ENCODE peak calls at places on chromosome 7, in eight cellular contexts. One of them, this sample, is unnamed.

GRCh38 chr7:155357573-155358041 is 59.9 kb downstream of the INSIG1 start:
- DNase-seq in activated B cell treated with CpG ODN at 0.5 μM for 24 hours: no peak
- DNase-seq in OCI-LY7: no peak
- DNase-seq in cardiac fibroblast: peak; percentile 62
- DNase-seq in H9: no peak
- DNase-seq in AG04450: no peak
- DNase-seq in A549: no peak
- DNase-seq in GM06990: no peak
- DNase-seq in this sample: no peak

GRCh38 chr7:25575634-25576033 is 347.3 kb upstream of the NPVF start:
- DNase-seq in activated B cell treated with CpG ODN at 0.5 μM for 24 hours: no peak
- DNase-seq in OCI-LY7: no peak
- DNase-seq in cardiac fibroblast: no peak
- DNase-seq in H9: no peak
- DNase-seq in AG04450: no peak
- DNase-seq in A549: no peak
- DNase-seq in GM06990: no peak
- DNase-seq in this sample: no peak

GRCh38 chr7:117247809-117248208 is 75.0 kb downstream of the WNT2 start:
- DNase-seq in activated B cell treated with CpG ODN at 0.5 μM for 24 hours: no peak
- DNase-seq in OCI-LY7: no peak
- DNase-seq in cardiac fibroblast: no peak
- DNase-seq in H9: no peak
- DNase-seq in AG04450: no peak
- DNase-seq in A549: no peak
- DNase-seq in GM06990: no peak
- DNase-seq in this sample: no peak

GRCh38 chr7:33509251-33509650 is 379.9 kb downstream of the BBS9 start:
- DNase-seq in activated B cell treated with CpG ODN at 0.5 μM for 24 hours: no peak
- DNase-seq in OCI-LY7: no peak
- DNase-seq in cardiac fibroblast: no peak
- DNase-seq in H9: no peak
- DNase-seq in AG04450: no peak
- DNase-seq in A549: no peak
- DNase-seq in GM06990: no peak
- DNase-seq in this sample: no peak

GRCh38 chr7:51234139-51234538 is 82.5 kb downstream of the COBL start:
- DNase-seq in activated B cell treated with CpG ODN at 0.5 μM for 24 hours: no peak
- DNase-seq in OCI-LY7: no peak
- DNase-seq in cardiac fibroblast: no peak
- DNase-seq in H9: peak; percentile 26
- DNase-seq in AG04450: no peak
- DNase-seq in A549: no peak
- DNase-seq in GM06990: no peak
- DNase-seq in this sample: no peak

GRCh38 chr7:5314864-5315263 is 32.1 kb downstream of the SLC29A4 start:
- DNase-seq in activated B cell treated with CpG ODN at 0.5 μM for 24 hours: no peak
- DNase-seq in OCI-LY7: no peak
- DNase-seq in cardiac fibroblast: no peak
- DNase-seq in H9: no peak
- DNase-seq in AG04450: no peak
- DNase-seq in A549: no peak
- DNase-seq in GM06990: no peak
- DNase-seq in this sample: no peak

GRCh38 chr7:101114492-101114891 is 12.4 kb upstream of the SERPINE1 start:
- DNase-seq in activated B cell treated with CpG ODN at 0.5 μM for 24 hours: no peak
- DNase-seq in OCI-LY7: no peak
- DNase-seq in cardiac fibroblast: no peak
- DNase-seq in H9: no peak
- DNase-seq in AG04450: no peak
- DNase-seq in A549: no peak
- DNase-seq in GM06990: no peak
- DNase-seq in this sample: no peak

GRCh38 chr7:27411145-27411544 is 168.5 kb downstream of the EVX1 start:
- DNase-seq in activated B cell treated with CpG ODN at 0.5 μM for 24 hours: no peak
- DNase-seq in OCI-LY7: no peak
- DNase-seq in cardiac fibroblast: no peak
- DNase-seq in H9: no peak
- DNase-seq in AG04450: no peak
- DNase-seq in A549: no peak
- DNase-seq in GM06990: no peak
- DNase-seq in this sample: no peak

GRCh38 chr7:132321387-132321786 is 254.9 kb downstream of the PLXNA4 start:
- DNase-seq in activated B cell treated with CpG ODN at 0.5 μM for 24 hours: no peak
- DNase-seq in OCI-LY7: no peak
- DNase-seq in cardiac fibroblast: peak; percentile 12
- DNase-seq in H9: no peak
- DNase-seq in AG04450: no peak
- DNase-seq in A549: peak; percentile 26
- DNase-seq in GM06990: no peak
- DNase-seq in this sample: no peak

GRCh38 chr7:16268821-16269768 is 152.2 kb downstream of the CRPPA start:
- DNase-seq in activated B cell treated with CpG ODN at 0.5 μM for 24 hours: no peak
- DNase-seq in OCI-LY7: no peak
- DNase-seq in cardiac fibroblast: peak; percentile 37
- DNase-seq in H9: no peak
- DNase-seq in AG04450: peak; percentile 11
- DNase-seq in A549: peak; percentile 12
- DNase-seq in GM06990: no peak
- DNase-seq in this sample: no peak

GRCh38 chr7:2936301-2936700 is 92.2 kb upstream of the GNA12 start:
- DNase-seq in activated B cell treated with CpG ODN at 0.5 μM for 24 hours: no peak
- DNase-seq in OCI-LY7: no peak
- DNase-seq in cardiac fibroblast: no peak
- DNase-seq in H9: no peak
- DNase-seq in AG04450: no peak
- DNase-seq in A549: no peak
- DNase-seq in GM06990: no peak
- DNase-seq in this sample: no peak

GRCh38 chr7:63071396-63071795 is 927.3 kb upstream of the ZNF722 start:
- DNase-seq in activated B cell treated with CpG ODN at 0.5 μM for 24 hours: no peak
- DNase-seq in OCI-LY7: no peak
- DNase-seq in cardiac fibroblast: no peak
- DNase-seq in H9: no peak
- DNase-seq in AG04450: no peak
- DNase-seq in A549: no peak
- DNase-seq in GM06990: no peak
- DNase-seq in this sample: no peak

DNA sequence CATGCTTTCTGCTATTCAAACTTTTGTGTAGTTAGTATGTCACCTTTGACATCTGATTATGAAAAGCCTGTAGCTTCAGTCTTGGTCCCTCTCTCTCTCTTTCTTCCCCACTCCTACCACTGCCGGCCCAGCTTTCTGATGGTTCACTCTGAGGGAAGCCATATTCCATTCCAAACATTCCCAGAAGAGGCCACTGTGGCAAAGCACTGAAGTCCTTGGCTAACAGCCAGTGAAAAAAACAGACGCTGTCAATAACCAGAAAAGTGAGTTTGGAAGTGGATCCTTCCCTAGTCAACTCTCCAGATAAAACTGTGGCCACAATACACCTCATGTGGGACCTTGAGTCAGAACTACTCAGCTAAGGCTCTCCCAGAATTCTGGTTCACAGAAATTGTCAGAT is 950.7 kb upstream of the PHF14 start:
- DNase-seq in activated B cell treated with CpG ODN at 0.5 μM for 24 hours: no peak
- DNase-seq in OCI-LY7: no peak
- DNase-seq in cardiac fibroblast: no peak
- DNase-seq in H9: peak; percentile 41
- DNase-seq in AG04450: no peak
- DNase-seq in A549: no peak
- DNase-seq in GM06990: no peak
- DNase-seq in this sample: no peak
- TF ChIP-seq CTCF in activated B cell treated with CpG ODN at 0.5 μM for 24 hours: no peak
- TF ChIP-seq CTCF in OCI-LY7: no peak
- TF ChIP-seq CTCF in cardiac fibroblast: no peak
- TF ChIP-seq CTCF in H9: peak; percentile 51
- TF ChIP-seq CTCF in AG04450: no peak
- TF ChIP-seq CTCF in A549: no peak
- TF ChIP-seq CTCF in GM06990: no peak
- TF ChIP-seq CTCF in this sample: no peak

DNA sequence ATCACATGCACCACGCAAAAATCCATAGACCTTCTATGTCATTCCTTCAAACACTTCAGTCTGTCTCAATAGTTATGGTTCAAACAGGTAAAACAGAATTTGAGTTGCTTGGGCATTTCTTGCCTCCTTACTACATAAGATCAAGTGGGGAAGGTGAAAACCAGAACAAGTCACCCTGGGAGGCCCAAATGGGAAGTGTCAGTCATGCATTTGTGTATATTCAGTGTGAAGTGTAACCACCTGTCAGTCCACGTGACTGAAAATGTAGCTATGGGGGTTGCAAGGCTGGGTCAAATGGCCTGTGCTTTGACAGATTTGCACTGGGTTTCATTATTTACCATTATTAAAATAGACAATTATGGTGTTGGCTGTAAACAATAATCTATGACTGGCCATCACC is 176.6 kb upstream of the VIPR2 start:
- DNase-seq in activated B cell treated with CpG ODN at 0.5 μM for 24 hours: no peak
- DNase-seq in OCI-LY7: no peak
- DNase-seq in cardiac fibroblast: no peak
- DNase-seq in H9: no peak
- DNase-seq in AG04450: no peak
- DNase-seq in A549: no peak
- DNase-seq in GM06990: no peak
- DNase-seq in this sample: no peak
- TF ChIP-seq CTCF in activated B cell treated with CpG ODN at 0.5 μM for 24 hours: no peak
- TF ChIP-seq CTCF in OCI-LY7: no peak
- TF ChIP-seq CTCF in cardiac fibroblast: no peak
- TF ChIP-seq CTCF in H9: no peak
- TF ChIP-seq CTCF in AG04450: no peak
- TF ChIP-seq CTCF in A549: no peak
- TF ChIP-seq CTCF in GM06990: no peak
- TF ChIP-seq CTCF in this sample: no peak

GRCh38 chr7:36276428-36277246 is 113.0 kb upstream of the ANLN start:
- DNase-seq in activated B cell treated with CpG ODN at 0.5 μM for 24 hours: no peak
- DNase-seq in OCI-LY7: no peak
- DNase-seq in cardiac fibroblast: no peak
- DNase-seq in H9: no peak
- DNase-seq in AG04450: no peak
- DNase-seq in A549: no peak
- DNase-seq in GM06990: no peak
- DNase-seq in this sample: no peak
- TF ChIP-seq CTCF in activated B cell treated with CpG ODN at 0.5 μM for 24 hours: no peak
- TF ChIP-seq CTCF in OCI-LY7: no peak
- TF ChIP-seq CTCF in cardiac fibroblast: no peak
- TF ChIP-seq CTCF in H9: no peak
- TF ChIP-seq CTCF in AG04450: no peak
- TF ChIP-seq CTCF in A549: no peak
- TF ChIP-seq CTCF in GM06990: no peak
- TF ChIP-seq CTCF in this sample: no peak

GRCh38 chr7:42572046-42572445 is 335.0 kb upstream of the GLI3 start:
- DNase-seq in activated B cell treated with CpG ODN at 0.5 μM for 24 hours: no peak
- DNase-seq in OCI-LY7: no peak
- DNase-seq in cardiac fibroblast: no peak
- DNase-seq in H9: no peak
- DNase-seq in AG04450: no peak
- DNase-seq in A549: no peak
- DNase-seq in GM06990: no peak
- DNase-seq in this sample: no peak

GRCh38 chr7:42575161-42575560 is 336.7 kb downstream of the C7orf25 start:
- DNase-seq in activated B cell treated with CpG ODN at 0.5 μM for 24 hours: no peak
- DNase-seq in OCI-LY7: no peak
- DNase-seq in cardiac fibroblast: no peak
- DNase-seq in H9: no peak
- DNase-seq in AG04450: no peak
- DNase-seq in A549: no peak
- DNase-seq in GM06990: no peak
- DNase-seq in this sample: no peak

GRCh38 chr7:42572561-42572960 is 335.6 kb upstream of the GLI3 start:
- DNase-seq in activated B cell treated with CpG ODN at 0.5 μM for 24 hours: no peak
- DNase-seq in OCI-LY7: no peak
- DNase-seq in cardiac fibroblast: no peak
- DNase-seq in H9: no peak
- DNase-seq in AG04450: no peak
- DNase-seq in A549: no peak
- DNase-seq in GM06990: no peak
- DNase-seq in this sample: no peak

GRCh38 chr7:42573904-42574692 is 337.1 kb upstream of the GLI3 start:
- DNase-seq in activated B cell treated with CpG ODN at 0.5 μM for 24 hours: no peak
- DNase-seq in OCI-LY7: no peak
- DNase-seq in cardiac fibroblast: peak; percentile 29
- DNase-seq in H9: no peak
- DNase-seq in AG04450: no peak
- DNase-seq in A549: no peak
- DNase-seq in GM06990: no peak
- DNase-seq in this sample: no peak

DNA sequence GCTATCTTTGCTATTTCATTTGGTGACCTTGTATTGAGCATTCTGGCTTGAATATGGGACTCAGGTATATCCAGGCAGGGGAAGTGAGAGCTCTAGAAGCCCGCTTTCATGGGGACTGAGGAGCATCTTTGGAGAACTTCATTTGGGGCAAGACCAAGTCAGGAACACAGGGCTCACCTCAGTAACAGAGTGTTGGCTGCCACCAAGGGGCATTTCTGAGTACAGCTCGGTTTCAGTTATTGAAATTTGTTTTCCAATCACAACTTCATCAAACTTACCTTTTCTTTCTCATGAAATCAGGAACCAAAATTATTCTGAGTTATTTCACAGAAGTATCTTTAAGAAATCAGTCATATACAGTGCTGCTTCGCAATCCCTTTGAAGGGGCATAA is 337.2 kb downstream of the C7orf25 start:
- DNase-seq in activated B cell treated with CpG ODN at 0.5 μM for 24 hours: no peak
- DNase-seq in OCI-LY7: no peak
- DNase-seq in cardiac fibroblast: no peak
- DNase-seq in H9: no peak
- DNase-seq in AG04450: no peak
- DNase-seq in A549: no peak
- DNase-seq in GM06990: no peak
- DNase-seq in this sample: no peak
- TF ChIP-seq CTCF in activated B cell treated with CpG ODN at 0.5 μM for 24 hours: no peak
- TF ChIP-seq CTCF in OCI-LY7: peak; percentile 25
- TF ChIP-seq CTCF in cardiac fibroblast: peak; percentile 33
- TF ChIP-seq CTCF in H9: peak; percentile 58
- TF ChIP-seq CTCF in AG04450: no peak
- TF ChIP-seq CTCF in A549: no peak
- TF ChIP-seq CTCF in GM06990: peak; percentile 3
- TF ChIP-seq CTCF in this sample: no peak

DNA sequence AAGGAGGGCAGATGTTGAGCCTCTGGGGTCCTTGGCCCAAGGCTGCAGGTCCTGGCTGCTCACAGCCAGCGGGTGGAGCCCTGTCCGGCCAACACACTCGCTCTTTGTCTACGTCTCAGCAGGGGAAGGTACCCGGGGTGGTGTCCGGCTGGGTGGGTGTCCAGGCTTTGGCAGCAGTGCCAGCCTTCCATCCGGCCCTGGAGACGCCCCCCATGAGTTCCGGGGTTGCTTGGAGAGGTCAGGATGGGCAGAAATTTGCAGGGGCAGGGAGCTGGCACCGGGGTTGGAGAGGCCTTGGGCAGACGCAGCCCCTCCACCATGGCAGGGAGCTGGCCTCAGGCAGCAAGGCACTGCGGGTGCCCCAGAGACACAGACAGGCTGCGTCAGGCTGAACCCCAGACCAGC is 42.2 kb upstream of the ELN start:
- DNase-seq in activated B cell treated with CpG ODN at 0.5 μM for 24 hours: no peak
- DNase-seq in OCI-LY7: no peak
- DNase-seq in cardiac fibroblast: no peak
- DNase-seq in H9: no peak
- DNase-seq in AG04450: no peak
- DNase-seq in A549: no peak
- DNase-seq in GM06990: no peak
- DNase-seq in this sample: no peak
- TF ChIP-seq CTCF in activated B cell treated with CpG ODN at 0.5 μM for 24 hours: no peak
- TF ChIP-seq CTCF in OCI-LY7: no peak
- TF ChIP-seq CTCF in cardiac fibroblast: no peak
- TF ChIP-seq CTCF in H9: peak; percentile 11
- TF ChIP-seq CTCF in AG04450: no peak
- TF ChIP-seq CTCF in A549: no peak
- TF ChIP-seq CTCF in GM06990: no peak
- TF ChIP-seq CTCF in this sample: no peak